ENCODE peak calls at places on chromosomes 2 and 18, in five cellular contexts. W, H, Y, F and Q are unnamed samples.

GRCh38 chr2:121349721-121350401 is 64.9 kb upstream of the TFCP2L1 start:
- DNase-seq in W (no peak), H (no peak), Y (no peak), F (no peak), Q (no peak)

GRCh38 chr2:72150961-72151356 is 3.3 kb upstream of the CYP26B1 start:
- DNase-seq in W (no peak), H (no peak), Y (no peak), F (no peak), Q (no peak)

GRCh38 chr2:120132190-120132589 is 91.0 kb downstream of the TMEM185B start:
- DNase-seq in W (no peak), H (no peak), Y (no peak), F (no peak), Q (no peak)

GRCh38 chr2:174344716-174345472 is 10.1 kb downstream of the SP9 start:
- DNase-seq in W (no peak), H (peak; percentile 35), Y (peak; percentile 54), F (no peak), Q (no peak)

GRCh38 chr2:11027195-11027594 is 115.5 kb downstream of the KCNF1 start:
- DNase-seq in W (no peak), H (no peak), Y (no peak), F (no peak), Q (no peak)

GRCh38 chr2:100832885-100833284 is 12.9 kb downstream of the NPAS2 start:
- DNase-seq in W (no peak), H (no peak), Y (no peak), F (no peak), Q (no peak)

GRCh38 chr2:235049719-235050118 is 97.9 kb downstream of the SH3BP4 start:
- DNase-seq in W (no peak), H (no peak), Y (no peak), F (no peak), Q (no peak)

GRCh38 chr18:12726774-12727550 is 24.1 kb downstream of the PSMG2 start:
- DNase-seq in W (peak; percentile 87), H (peak; percentile 69), Y (peak; percentile 84), F (peak; percentile 27), Q (peak; percentile 77)

GRCh38 chr2:127683766-127684165 is 8.4 kb upstream of the LIMS2 start:
- DNase-seq in W (no peak), H (no peak), Y (no peak), F (no peak), Q (no peak)

GRCh38 chr2:118325556-118325955 is 237.3 kb downstream of the INSIG2 start:
- DNase-seq in W (no peak), H (no peak), Y (no peak), F (no peak), Q (no peak)

GRCh38 chr2:79026061-79026460 is 559 bp downstream of the REG3G start:
- DNase-seq in W (no peak), H (no peak), Y (no peak), F (no peak), Q (no peak)

GRCh38 chr2:12616456-12617163 is 100.1 kb upstream of the TRIB2 start:
- DNase-seq in W (no peak), H (no peak), Y (no peak), F (no peak), Q (no peak)

GRCh38 chr2:44100351-44100750 is 68.3 kb upstream of the PPM1B start:
- DNase-seq in W (no peak), H (no peak), Y (no peak), F (no peak), Q (no peak)

GRCh38 chr18:11983592-11983991 is 2.3 kb downstream of the IMPA2 start:
- DNase-seq in W (peak; percentile 58), H (no peak), Y (peak; percentile 61), F (no peak), Q (peak; percentile 77)